ENCODE peak calls at places on chromosome 10, in four cellular contexts. K is CD8-positive, alpha-beta T cell; L is HCT116; P is neural crest cell. E is an unnamed sample.

GRCh38 chr10:17951868-17952371 is at the start of gene SLC39A12:
- DNase-seq in K (no peak), L (no peak), P (no peak), E (no peak)

GRCh38 chr10:61304751-61305150 is 148.4 kb downstream of the TMEM26 start:
- DNase-seq in K (no peak), L (no peak), P (no peak), E (no peak)

GRCh38 chr10:27413387-27413786 is 90.7 kb upstream of the RAB18 start:
- DNase-seq in K (no peak), L (no peak), P (no peak), E (no peak)

GRCh38 chr10:110794808-110795207 is 76.9 kb upstream of the PDCD4 start:
- DNase-seq in K (no peak), L (no peak), P (peak), E (no peak)

GRCh38 chr10:112195224-112195623 is 11.7 kb upstream of the GPAM start:
- DNase-seq in K (no peak), L (no peak), P (no peak), E (no peak)

GRCh38 chr10:6713716-6714115 is 133.6 kb upstream of the PRKCQ start:
- DNase-seq in K (no peak), L (no peak), P (no peak), E (no peak)

GRCh38 chr10:16440396-16441105 is 3.7 kb downstream of the PTER start:
- DNase-seq in K (no peak), L (no peak), P (no peak), E (no peak)

GRCh38 chr10:25831138-25831537 is 102.9 kb upstream of the MYO3A start:
- DNase-seq in K (no peak), L (no peak), P (no peak), E (no peak)

GRCh38 chr10:30583778-30584415 is 45.7 kb downstream of the LYZL2 start:
- DNase-seq in K (no peak), L (peak), P (no peak), E (no peak)

GRCh38 chr10:45514283-45515270 is 140.6 kb downstream of the ALOX5 start:
- DNase-seq in K (no peak), L (no peak), P (no peak), E (no peak)

GRCh38 chr10:75058142-75058541 is 53.3 kb upstream of the SAMD8 start:
- DNase-seq in K (no peak), L (no peak), P (no peak), E (no peak)

GRCh38 chr10:33160151-33160550 is 174.3 kb downstream of the NRP1 start:
- DNase-seq in K (no peak), L (no peak), P (no peak), E (no peak)

GRCh38 chr10:64682043-64682442 is 1160.8 kb downstream of the REEP3 start:
- DNase-seq in K (no peak), L (no peak), P (no peak), E (no peak)

GRCh38 chr10:51937736-51938135 is 238.3 kb upstream of the CSTF2T start:
- DNase-seq in K (no peak), L (no peak), P (no peak), E (no peak)

GRCh38 chr10:123555616-123556015 is 110.5 kb upstream of the GPR26 start:
- DNase-seq in K (no peak), L (no peak), P (no peak), E (no peak)

GRCh38 chr10:21292763-21293517 is 232.5 kb downstream of the SKIDA1 start:
- DNase-seq in K (no peak), L (peak), P (peak), E (no peak)

GRCh38 chr10:98289802-98290209 is 21.8 kb upstream of the LOXL4 start:
- DNase-seq in K (no peak), L (no peak), P (no peak), E (no peak)

GRCh38 chr10:24118246-24118645 is 90.7 kb upstream of the KIAA1217 start:
- DNase-seq in K (no peak), L (no peak), P (no peak), E (no peak)

GRCh38 chr10:87794285-87794684 is 23.7 kb downstream of the ATAD1 start:
- DNase-seq in K (no peak), L (no peak), P (no peak), E (no peak)

GRCh38 chr10:47457826-47458225 is 26.1 kb downstream of the ANXA8 start:
- DNase-seq in K (no peak), L (no peak), P (no peak), E (no peak)

GRCh38 chr10:4635394-4635793 is 190.6 kb upstream of the AKR1E2 start:
- DNase-seq in K (no peak), L (no peak), P (no peak), E (no peak)

GRCh38 chr10:36425140-36425797 is 700.1 kb upstream of the ANKRD30A start:
- DNase-seq in K (no peak), L (no peak), P (no peak), E (no peak)

GRCh38 chr10:43785252-43785651 is 136.6 kb upstream of the ZNF32 start:
- DNase-seq in K (no peak), L (peak), P (no peak), E (no peak)

GRCh38 chr10:63465293-63466167 is at the start of gene JMJD1C:
- DNase-seq in K (peak), L (peak), P (peak), E (peak)

GRCh38 chr10:84605802-84606201 is 277.4 kb downstream of the CCSER2 start:
- DNase-seq in K (no peak), L (no peak), P (no peak), E (no peak)

GRCh38 chr10:90846746-90847145 is 11.1 kb downstream of the HTR7 start:
- DNase-seq in K (no peak), L (no peak), P (no peak), E (no peak)
- TF ChIP-seq CTCF in K (no peak), L (no peak), P (no peak), E (no peak)

GRCh38 chr10:49619613-49620012 is 5.8 kb downstream of the CHAT start:
- DNase-seq in K (no peak), L (no peak), P (no peak), E (no peak)
- TF ChIP-seq CTCF in K (no peak), L (no peak), P (no peak), E (no peak)

DNA sequence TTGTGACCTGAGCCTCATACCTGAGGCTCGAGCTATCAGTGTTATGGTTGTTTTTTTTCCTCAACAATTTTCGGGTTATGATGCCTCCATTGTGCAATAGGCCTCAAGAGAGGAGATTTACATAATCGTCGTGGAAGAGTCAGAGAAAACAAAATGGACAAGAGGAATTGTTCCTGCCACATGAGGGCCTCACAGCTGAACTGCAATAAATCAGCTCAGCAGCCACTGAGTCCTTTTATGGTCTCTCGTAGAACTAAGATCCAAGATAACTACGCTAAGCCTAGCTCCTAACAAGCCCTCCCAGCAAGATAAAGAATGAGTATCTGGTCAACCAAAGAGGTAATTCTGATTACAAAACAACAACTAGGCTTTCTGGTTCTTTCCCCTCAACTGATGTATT is 336.8 kb downstream of the WDR11 start:
- DNase-seq in K (no peak), L (no peak), P (no peak), E (no peak)
- TF ChIP-seq CTCF in K (no peak), L (peak), P (peak), E (no peak)

DNA sequence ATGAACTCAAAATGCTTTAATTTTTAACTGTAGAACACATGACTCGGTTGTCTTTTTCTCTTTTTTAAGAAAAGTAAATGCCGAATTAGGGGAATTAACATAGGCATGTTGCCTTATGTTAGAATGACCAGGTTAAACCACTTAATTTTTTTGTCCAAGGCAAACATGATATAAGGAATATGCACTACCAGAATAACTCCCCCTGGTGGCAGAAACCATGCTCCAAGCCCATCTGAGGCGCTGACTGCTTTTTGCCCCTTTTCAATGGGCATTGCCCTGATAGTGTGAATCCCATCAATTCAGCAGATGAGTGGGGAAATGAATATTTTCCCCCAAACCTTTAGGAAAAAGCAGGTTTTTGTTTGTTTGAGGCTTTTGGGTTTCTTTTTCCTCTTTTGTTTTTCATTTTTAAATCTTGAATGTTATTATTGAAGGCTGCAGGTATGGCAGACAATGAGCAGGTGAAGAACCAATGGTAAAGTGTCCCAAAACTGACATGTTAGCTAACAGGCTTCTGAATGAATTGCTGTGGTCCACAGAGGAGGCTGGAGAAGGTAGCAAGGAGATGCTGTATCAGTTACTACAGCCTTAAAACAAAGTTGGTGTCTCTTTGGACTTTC is 284.3 kb downstream of the SORCS3 start:
- DNase-seq in K (no peak), L (peak), P (peak), E (no peak)
- TF ChIP-seq CTCF in K (no peak), L (peak), P (peak), E (no peak)

DNA sequence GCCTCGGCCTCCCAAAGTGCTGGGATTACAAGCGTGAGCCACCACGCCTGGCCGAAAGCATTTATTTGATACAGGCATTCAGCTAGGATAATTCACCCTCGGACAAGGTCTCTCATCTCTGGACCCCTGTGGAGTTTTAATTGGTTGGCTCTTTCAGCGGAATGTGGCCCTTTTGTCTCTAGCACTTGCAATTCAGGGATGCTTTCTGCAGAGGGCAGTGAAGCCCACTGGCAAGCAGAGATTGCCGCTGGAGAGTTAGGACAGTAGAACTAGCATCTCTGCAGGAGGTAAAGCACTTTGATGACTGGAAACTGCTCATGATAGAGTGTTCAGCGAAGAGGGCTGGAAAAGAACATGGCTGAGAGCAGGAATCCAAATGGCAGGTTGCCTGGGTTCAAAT is 62.0 kb downstream of the SUFU start:
- DNase-seq in K (no peak), L (no peak), P (no peak), E (no peak)
- TF ChIP-seq CTCF in K (no peak), L (peak), P (no peak), E (no peak)

DNA sequence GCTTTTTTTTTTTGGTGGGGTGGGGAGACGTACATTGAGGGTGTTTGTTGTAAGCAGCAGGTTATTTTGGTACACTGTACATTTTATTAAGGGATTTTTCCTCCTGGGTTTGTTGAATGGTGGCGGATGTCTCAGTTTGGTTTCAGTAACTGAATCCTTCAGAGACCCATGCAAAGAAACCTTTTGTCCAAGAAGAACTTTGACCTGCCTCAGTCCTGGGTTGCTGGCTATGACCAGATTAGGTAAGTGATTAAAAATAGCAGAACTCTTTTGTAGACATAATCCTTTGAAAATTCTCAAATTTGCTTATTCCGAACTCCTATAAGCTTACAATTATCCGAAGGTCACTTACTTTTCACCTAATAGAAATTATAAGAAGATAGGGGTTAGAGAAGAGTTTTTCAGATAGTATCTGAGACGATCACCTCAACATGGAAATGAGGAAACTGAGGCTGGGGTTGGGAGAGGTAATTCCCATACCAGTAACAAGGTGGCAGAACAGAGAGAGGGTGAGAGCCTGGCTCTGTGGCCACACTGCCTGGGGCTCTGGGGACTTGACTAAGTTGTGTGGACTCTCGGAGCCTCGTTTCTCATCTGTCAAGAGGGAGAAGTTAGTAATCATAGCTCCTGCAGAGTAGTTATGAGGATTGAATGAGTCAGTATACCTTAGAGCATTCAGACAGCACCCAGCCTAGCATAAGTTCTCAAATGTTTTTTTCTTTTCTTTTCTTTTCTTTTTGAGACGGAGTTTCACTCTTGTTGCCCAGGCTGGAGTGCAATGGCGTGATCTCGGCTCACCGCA is 87.4 kb downstream of the CCNY start:
- DNase-seq in K (no peak), L (no peak), P (no peak), E (no peak)
- TF ChIP-seq CTCF in K (no peak), L (no peak), P (no peak), E (no peak)

GRCh38 chr10:55629792-55630490 is 731.1 kb downstream of the ZWINT start:
- DNase-seq in K (no peak), L (no peak), P (peak), E (no peak)
- TF ChIP-seq CTCF in K (no peak), L (no peak), P (peak), E (no peak)